ENCODE peak calls at places on chromosomes 3 and 15, in eight cellular contexts. One of them, this sample, is unnamed.

GRCh38 chr3:163438760-163439159 is 1639.5 kb downstream of the SI start:
- DNase-seq in hypothalamus: no peak
- DNase-seq in H54: no peak
- DNase-seq in HTR-8/SVneo: no peak
- DNase-seq in left ventricle myocardium superior: no peak
- DNase-seq in T follicular helper cell: no peak
- DNase-seq in Caki2: no peak
- DNase-seq in NCI-H1105: no peak
- DNase-seq in this sample: no peak

GRCh38 chr3:3154879-3155610 is 24.4 kb downstream of the CRBN start:
- DNase-seq in H54: no peak
- DNase-seq in left ventricle myocardium superior: no peak
- DNase-seq in hypothalamus: no peak
- DNase-seq in NCI-H1105: no peak
- DNase-seq in Caki2: no peak
- DNase-seq in HTR-8/SVneo: no peak
- DNase-seq in T follicular helper cell: no peak
- DNase-seq in this sample: peak; percentile 48

GRCh38 chr3:143170043-143170442 is 50.5 kb downstream of the CHST2 start:
- DNase-seq in NCI-H1105: no peak
- DNase-seq in H54: no peak
- DNase-seq in HTR-8/SVneo: no peak
- DNase-seq in hypothalamus: no peak
- DNase-seq in T follicular helper cell: no peak
- DNase-seq in Caki2: no peak
- DNase-seq in left ventricle myocardium superior: no peak
- DNase-seq in this sample: no peak

GRCh38 chr3:125281411-125281810 is 68.9 kb upstream of the SLC12A8 start:
- DNase-seq in H54: no peak
- DNase-seq in hypothalamus: no peak
- DNase-seq in T follicular helper cell: no peak
- DNase-seq in NCI-H1105: no peak
- DNase-seq in left ventricle myocardium superior: no peak
- DNase-seq in HTR-8/SVneo: no peak
- DNase-seq in Caki2: no peak
- DNase-seq in this sample: no peak

GRCh38 chr3:44983413-44984040 is 7.5 kb downstream of the EXOSC7 start:
- DNase-seq in NCI-H1105: no peak
- DNase-seq in HTR-8/SVneo: no peak
- DNase-seq in left ventricle myocardium superior: no peak
- DNase-seq in hypothalamus: no peak
- DNase-seq in Caki2: no peak
- DNase-seq in H54: no peak
- DNase-seq in T follicular helper cell: no peak
- DNase-seq in this sample: no peak

GRCh38 chr3:195131149-195131548 is 139.8 kb downstream of the XXYLT1 start:
- DNase-seq in T follicular helper cell: no peak
- DNase-seq in HTR-8/SVneo: no peak
- DNase-seq in NCI-H1105: no peak
- DNase-seq in hypothalamus: no peak
- DNase-seq in H54: no peak
- DNase-seq in Caki2: no peak
- DNase-seq in left ventricle myocardium superior: no peak
- DNase-seq in this sample: no peak

GRCh38 chr15:80536231-80536630 is 132.0 kb downstream of the ARNT2 start:
- DNase-seq in T follicular helper cell: no peak
- DNase-seq in Caki2: no peak
- DNase-seq in left ventricle myocardium superior: no peak
- DNase-seq in hypothalamus: no peak
- DNase-seq in HTR-8/SVneo: no peak
- DNase-seq in NCI-H1105: peak; percentile 47
- DNase-seq in H54: no peak
- DNase-seq in this sample: no peak

GRCh38 chr3:12170207-12170606 is 11.5 kb upstream of the TIMP4 start:
- DNase-seq in Caki2: no peak
- DNase-seq in NCI-H1105: no peak
- DNase-seq in left ventricle myocardium superior: no peak
- DNase-seq in T follicular helper cell: no peak
- DNase-seq in H54: no peak
- DNase-seq in HTR-8/SVneo: no peak
- DNase-seq in hypothalamus: no peak
- DNase-seq in this sample: no peak

GRCh38 chr3:122880173-122880572 is 85.3 kb downstream of the SLC49A4 start:
- DNase-seq in H54: no peak
- DNase-seq in left ventricle myocardium superior: no peak
- DNase-seq in hypothalamus: no peak
- DNase-seq in Caki2: no peak
- DNase-seq in T follicular helper cell: no peak
- DNase-seq in NCI-H1105: no peak
- DNase-seq in HTR-8/SVneo: no peak
- DNase-seq in this sample: no peak

GRCh38 chr3:123424999-123425386 is 23.9 kb downstream of the ADCY5 start:
- DNase-seq in T follicular helper cell: no peak
- DNase-seq in H54: no peak
- DNase-seq in left ventricle myocardium superior: peak; percentile 64
- DNase-seq in NCI-H1105: no peak
- DNase-seq in Caki2: no peak
- DNase-seq in HTR-8/SVneo: no peak
- DNase-seq in hypothalamus: no peak
- DNase-seq in this sample: no peak

GRCh38 chr15:101675015-101675414 is 22.8 kb upstream of the TM2D3 start:
- DNase-seq in T follicular helper cell: no peak
- DNase-seq in NCI-H1105: no peak
- DNase-seq in HTR-8/SVneo: peak; percentile 26
- DNase-seq in Caki2: no peak
- DNase-seq in hypothalamus: no peak
- DNase-seq in left ventricle myocardium superior: no peak
- DNase-seq in H54: no peak
- DNase-seq in this sample: peak; percentile 91

GRCh38 chr15:85374831-85375230 is 5.6 kb upstream of the AKAP13 start:
- DNase-seq in H54: no peak
- DNase-seq in left ventricle myocardium superior: no peak
- DNase-seq in hypothalamus: no peak
- DNase-seq in Caki2: no peak
- DNase-seq in NCI-H1105: no peak
- DNase-seq in T follicular helper cell: no peak
- DNase-seq in HTR-8/SVneo: no peak
- DNase-seq in this sample: no peak

GRCh38 chr3:146390967-146391366 is 78.4 kb downstream of the PLSCR2 start:
- DNase-seq in HTR-8/SVneo: no peak
- DNase-seq in NCI-H1105: no peak
- DNase-seq in hypothalamus: no peak
- DNase-seq in Caki2: peak; percentile 86
- DNase-seq in left ventricle myocardium superior: no peak
- DNase-seq in H54: no peak
- DNase-seq in T follicular helper cell: no peak
- DNase-seq in this sample: peak; percentile 25

GRCh38 chr3:153001428-153001827 is 160.6 kb upstream of the RAP2B start:
- DNase-seq in H54: no peak
- DNase-seq in left ventricle myocardium superior: no peak
- DNase-seq in Caki2: no peak
- DNase-seq in HTR-8/SVneo: no peak
- DNase-seq in hypothalamus: no peak
- DNase-seq in NCI-H1105: no peak
- DNase-seq in T follicular helper cell: no peak
- DNase-seq in this sample: no peak

GRCh38 chr15:33311312-33311971 is 675 bp downstream of the RYR3 start:
- DNase-seq in hypothalamus: no peak
- DNase-seq in T follicular helper cell: no peak
- DNase-seq in H54: no peak
- DNase-seq in left ventricle myocardium superior: no peak
- DNase-seq in HTR-8/SVneo: no peak
- DNase-seq in NCI-H1105: no peak
- DNase-seq in Caki2: peak; percentile 4
- DNase-seq in this sample: no peak

GRCh38 chr3:46193436-46193835 is 14.7 kb downstream of the CCR1 start:
- DNase-seq in hypothalamus: no peak
- DNase-seq in Caki2: no peak
- DNase-seq in NCI-H1105: no peak
- DNase-seq in H54: no peak
- DNase-seq in left ventricle myocardium superior: no peak
- DNase-seq in HTR-8/SVneo: no peak
- DNase-seq in T follicular helper cell: no peak
- DNase-seq in this sample: no peak

GRCh38 chr3:125213946-125214542 is 1.5 kb upstream of the SLC12A8 start:
- DNase-seq in NCI-H1105: no peak
- DNase-seq in Caki2: no peak
- DNase-seq in H54: no peak
- DNase-seq in hypothalamus: no peak
- DNase-seq in left ventricle myocardium superior: no peak
- DNase-seq in T follicular helper cell: no peak
- DNase-seq in HTR-8/SVneo: no peak
- DNase-seq in this sample: no peak

GRCh38 chr15:101537681-101538080 is 48.2 kb upstream of the PCSK6 start:
- DNase-seq in NCI-H1105: no peak
- DNase-seq in H54: no peak
- DNase-seq in hypothalamus: no peak
- DNase-seq in Caki2: no peak
- DNase-seq in T follicular helper cell: no peak
- DNase-seq in left ventricle myocardium superior: no peak
- DNase-seq in HTR-8/SVneo: no peak
- DNase-seq in this sample: no peak

GRCh38 chr3:165259518-165260193 is 63.5 kb upstream of the SLITRK3 start:
- DNase-seq in left ventricle myocardium superior: no peak
- DNase-seq in H54: no peak
- DNase-seq in hypothalamus: no peak
- DNase-seq in T follicular helper cell: no peak
- DNase-seq in Caki2: peak; percentile 28
- DNase-seq in HTR-8/SVneo: no peak
- DNase-seq in NCI-H1105: no peak
- DNase-seq in this sample: peak; percentile 47

GRCh38 chr3:72449551-72449950 is 398.7 kb downstream of the SHQ1 start:
- DNase-seq in HTR-8/SVneo: no peak
- DNase-seq in hypothalamus: no peak
- DNase-seq in NCI-H1105: no peak
- DNase-seq in H54: no peak
- DNase-seq in left ventricle myocardium superior: no peak
- DNase-seq in T follicular helper cell: no peak
- DNase-seq in Caki2: no peak
- DNase-seq in this sample: no peak

GRCh38 chr3:138381950-138382715 is 33.8 kb downstream of the MRAS start:
- DNase-seq in left ventricle myocardium superior: peak; percentile 82
- DNase-seq in H54: no peak
- DNase-seq in Caki2: peak; percentile 35
- DNase-seq in hypothalamus: peak; percentile 25
- DNase-seq in T follicular helper cell: no peak
- DNase-seq in NCI-H1105: no peak
- DNase-seq in HTR-8/SVneo: peak; percentile 45
- DNase-seq in this sample: no peak

GRCh38 chr3:153768559-153769469 is 352.4 kb upstream of the ARHGEF26 start:
- DNase-seq in T follicular helper cell: peak; percentile 29
- DNase-seq in HTR-8/SVneo: peak; percentile 26
- DNase-seq in hypothalamus: no peak
- DNase-seq in NCI-H1105: peak; percentile 41
- DNase-seq in left ventricle myocardium superior: no peak
- DNase-seq in H54: peak; percentile 19
- DNase-seq in Caki2: peak; percentile 45
- DNase-seq in this sample: peak; percentile 65

GRCh38 chr3:197378987-197379718 is 80.7 kb upstream of the DLG1 start:
- DNase-seq in H54: no peak
- DNase-seq in NCI-H1105: no peak
- DNase-seq in Caki2: no peak
- DNase-seq in T follicular helper cell: no peak
- DNase-seq in HTR-8/SVneo: no peak
- DNase-seq in left ventricle myocardium superior: no peak
- DNase-seq in hypothalamus: no peak
- DNase-seq in this sample: no peak

GRCh38 chr15:41958002-41958420 is 14.3 kb downstream of the EHD4 start:
- DNase-seq in NCI-H1105: no peak
- DNase-seq in T follicular helper cell: no peak
- DNase-seq in Caki2: no peak
- DNase-seq in left ventricle myocardium superior: no peak
- DNase-seq in HTR-8/SVneo: no peak
- DNase-seq in hypothalamus: no peak
- DNase-seq in H54: no peak
- DNase-seq in this sample: no peak

GRCh38 chr3:69510481-69511031 is 124.7 kb upstream of the FRMD4B start:
- DNase-seq in T follicular helper cell: no peak
- DNase-seq in H54: no peak
- DNase-seq in hypothalamus: no peak
- DNase-seq in NCI-H1105: no peak
- DNase-seq in HTR-8/SVneo: no peak
- DNase-seq in Caki2: no peak
- DNase-seq in left ventricle myocardium superior: no peak
- DNase-seq in this sample: peak; percentile 20

GRCh38 chr3:139043554-139044365 is 932 bp downstream of the PRR23C start:
- DNase-seq in Caki2: no peak
- DNase-seq in hypothalamus: no peak
- DNase-seq in H54: no peak
- DNase-seq in left ventricle myocardium superior: no peak
- DNase-seq in T follicular helper cell: no peak
- DNase-seq in HTR-8/SVneo: no peak
- DNase-seq in NCI-H1105: no peak
- DNase-seq in this sample: no peak

GRCh38 chr3:108100906-108101305 is 10.1 kb upstream of the CD47 start:
- DNase-seq in hypothalamus: no peak
- DNase-seq in left ventricle myocardium superior: no peak
- DNase-seq in H54: no peak
- DNase-seq in Caki2: no peak
- DNase-seq in HTR-8/SVneo: no peak
- DNase-seq in T follicular helper cell: no peak
- DNase-seq in NCI-H1105: no peak
- DNase-seq in this sample: no peak

GRCh38 chr15:34055868-34056595 is 17.0 kb upstream of the AVEN start:
- DNase-seq in NCI-H1105: no peak
- DNase-seq in T follicular helper cell: no peak
- DNase-seq in hypothalamus: no peak
- DNase-seq in H54: peak; percentile 25
- DNase-seq in Caki2: no peak
- DNase-seq in left ventricle myocardium superior: no peak
- DNase-seq in HTR-8/SVneo: peak; percentile 48
- DNase-seq in this sample: peak; percentile 64

GRCh38 chr3:41175365-41175764 is 23.9 kb upstream of the CTNNB1 start:
- DNase-seq in HTR-8/SVneo: no peak
- DNase-seq in Caki2: no peak
- DNase-seq in NCI-H1105: no peak
- DNase-seq in hypothalamus: no peak
- DNase-seq in H54: no peak
- DNase-seq in T follicular helper cell: no peak
- DNase-seq in left ventricle myocardium superior: no peak
- DNase-seq in this sample: no peak

GRCh38 chr15:25416693-25417092 is 22.1 kb downstream of the UBE3A start:
- DNase-seq in hypothalamus: no peak
- DNase-seq in HTR-8/SVneo: no peak
- DNase-seq in NCI-H1105: peak; percentile 26
- DNase-seq in Caki2: peak; percentile 68
- DNase-seq in left ventricle myocardium superior: no peak
- DNase-seq in H54: no peak
- DNase-seq in T follicular helper cell: no peak
- DNase-seq in this sample: no peak

GRCh38 chr3:4606915-4607314 is 113.8 kb downstream of the ITPR1 start:
- DNase-seq in H54: no peak
- DNase-seq in HTR-8/SVneo: no peak
- DNase-seq in NCI-H1105: no peak
- DNase-seq in hypothalamus: no peak
- DNase-seq in Caki2: no peak
- DNase-seq in left ventricle myocardium superior: no peak
- DNase-seq in T follicular helper cell: no peak
- DNase-seq in this sample: no peak

GRCh38 chr3:185420762-185421161 is 57.8 kb downstream of the MAP3K13 start:
- DNase-seq in left ventricle myocardium superior: no peak
- DNase-seq in Caki2: peak; percentile 33
- DNase-seq in NCI-H1105: peak; percentile 69
- DNase-seq in H54: no peak
- DNase-seq in HTR-8/SVneo: no peak
- DNase-seq in hypothalamus: no peak
- DNase-seq in T follicular helper cell: no peak
- DNase-seq in this sample: peak; percentile 46

This sample was measured in HT1080.